ENCODE peak calls at places on chromosomes 12 and 14, in seven cellular contexts. Y is hepatocyte, U is uterus, G is dorsolateral prefrontal cortex, O is left ventricle myocardium inferior, S is kidney epithelial cell, W is IMR-90. L is an unnamed sample.

GRCh38 chr14:60079723-60080122 is 12.0 kb upstream of the PCNX4 start:
- DNase-seq in Y (no peak), U (no peak), G (no peak), O (no peak), S (no peak), W (no peak), L (no peak)

GRCh38 chr14:96037891-96038557 is 1.1 kb upstream of the C14orf132 start:
- DNase-seq in Y (no peak), U (peak), G (no peak), O (peak), S (no peak), W (no peak), L (peak)

GRCh38 chr14:51129130-51129529 is 34.2 kb upstream of the TRIM9 start:
- DNase-seq in Y (no peak), U (no peak), G (no peak), O (no peak), S (no peak), W (no peak), L (no peak)

GRCh38 chr14:77561881-77562280 is 54.6 kb downstream of the SPTLC2 start:
- DNase-seq in Y (no peak), U (no peak), G (no peak), O (no peak), S (no peak), W (no peak), L (no peak)

GRCh38 chr12:67531051-67531450 is 117.5 kb upstream of the DYRK2 start:
- DNase-seq in Y (no peak), U (no peak), G (no peak), O (no peak), S (no peak), W (no peak), L (no peak)

GRCh38 chr12:100745378-100746071 is 49.1 kb upstream of the ANO4 start:
- DNase-seq in Y (no peak), U (no peak), G (no peak), O (no peak), S (no peak), W (no peak), L (no peak)

GRCh38 chr14:98169170-98169587 is 1102.8 kb downstream of the BCL11B start:
- DNase-seq in Y (no peak), U (no peak), G (no peak), O (no peak), S (no peak), W (no peak), L (no peak)

GRCh38 chr12:77724367-77724957 is 106.2 kb upstream of the NAV3 start:
- DNase-seq in Y (peak), U (no peak), G (no peak), O (no peak), S (no peak), W (peak), L (no peak)

GRCh38 chr14:79809849-79810612 is 401.3 kb downstream of the DIO2 start:
- DNase-seq in Y (peak), U (no peak), G (no peak), O (no peak), S (no peak), W (peak), L (no peak)

GRCh38 chr12:75959060-75959459 is 72.5 kb downstream of the PHLDA1 start:
- DNase-seq in Y (no peak), U (no peak), G (no peak), O (no peak), S (no peak), W (no peak), L (no peak)

GRCh38 chr14:58501214-58501816 is 73.8 kb downstream of the KIAA0586 start:
- DNase-seq in Y (peak), U (peak), G (no peak), O (no peak), S (peak), W (peak), L (no peak)

GRCh38 chr12:47385587-47385986 is 305.8 kb upstream of the AMIGO2 start:
- DNase-seq in Y (no peak), U (no peak), G (no peak), O (no peak), S (no peak), W (no peak), L (no peak)

DNA sequence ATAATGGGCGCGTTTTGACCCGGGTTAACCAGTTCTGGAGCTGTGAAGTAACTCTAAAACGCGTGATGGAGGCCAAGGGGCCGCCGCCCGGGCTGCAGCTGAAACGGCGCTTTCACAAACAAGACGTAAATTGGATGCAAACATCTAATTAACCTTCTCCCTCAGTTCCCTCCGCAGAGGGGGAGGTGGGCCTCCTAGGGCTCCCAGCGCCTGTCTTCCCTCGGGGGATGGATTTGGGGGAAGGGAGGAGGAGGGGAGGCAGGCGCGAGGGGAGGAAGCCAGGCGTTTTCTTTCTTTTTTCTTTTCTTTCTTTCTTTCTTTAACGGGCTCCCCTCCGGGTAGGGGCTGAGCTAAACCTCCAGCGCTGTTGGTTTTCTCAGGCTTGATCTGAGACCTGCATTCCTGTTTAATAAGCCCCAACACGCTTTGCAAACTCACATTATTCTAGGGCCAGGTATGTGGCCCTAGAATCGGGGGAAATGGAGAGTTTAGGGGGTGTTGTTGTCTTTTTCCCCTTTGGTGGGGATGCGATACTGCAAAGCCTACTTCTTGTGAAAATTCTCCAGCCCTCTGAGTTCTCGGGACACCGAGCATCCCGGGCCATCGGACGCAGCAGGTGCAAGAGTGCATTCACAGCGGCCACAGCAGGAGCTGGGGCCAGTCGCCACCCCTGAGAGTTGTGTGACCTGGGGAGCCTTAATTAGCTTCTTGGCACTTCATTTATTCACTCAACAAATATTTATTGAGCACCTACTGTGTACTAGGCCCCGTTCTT is 43.6 kb upstream of the LHX5 start:
- DNase-seq in Y (no peak), U (no peak), G (no peak), O (no peak), S (no peak), W (no peak), L (no peak)
- H3K4me3 ChIP-seq in Y (no peak), U (no peak), G (no peak), O (no peak), S (no peak), W (no peak), L (no peak)

GRCh38 chr12:14418526-14418925 is 53.0 kb downstream of the ATF7IP start:
- DNase-seq in Y (no peak), U (no peak), G (no peak), O (no peak), S (no peak), W (peak), L (no peak)
- H3K4me3 ChIP-seq in Y (no peak), U (no peak), G (peak), O (peak), S (no peak), W (no peak), L (no peak)

GRCh38 chr14:94175403-94176146 is 1.5 kb downstream of the PPP4R4 start:
- DNase-seq in Y (no peak), U (no peak), G (no peak), O (no peak), S (no peak), W (no peak), L (no peak)
- H3K4me3 ChIP-seq in Y (no peak), U (peak), G (peak), O (peak), S (peak), W (no peak), L (no peak)

GRCh38 chr14:101397206-101397605 is 164.1 kb upstream of the DIO3 start:
- DNase-seq in Y (no peak), U (no peak), G (no peak), O (no peak), S (no peak), W (no peak), L (no peak)
- H3K4me3 ChIP-seq in Y (no peak), U (no peak), G (no peak), O (no peak), S (no peak), W (no peak), L (no peak)